ENCODE peak calls at places on chromosome 21, in four cellular contexts. X is ovary, N is stomach, P is heart right ventricle. E is an unnamed sample.

GRCh38 chr21:40616377-40616704 is 230.6 kb downstream of the DSCAM start:
- DNase-seq in N (no peak), X (no peak), P (no peak), E (no peak)

GRCh38 chr21:30146558-30147282 is 19.9 kb downstream of the CLDN17 start:
- DNase-seq in N (no peak), P (no peak), X (no peak), E (no peak)

GRCh38 chr21:37461494-37461893 is 94.9 kb downstream of the DYRK1A start:
- DNase-seq in X (no peak), P (no peak), N (no peak), E (no peak)

GRCh38 chr21:46114963-46115362 is 17.1 kb downstream of the COL6A2 start:
- DNase-seq in P (peak), X (peak), N (no peak), E (peak)

GRCh38 chr21:28731700-28732321 is 260.9 kb downstream of the LTN1 start:
- DNase-seq in X (no peak), N (no peak), P (no peak), E (no peak)

GRCh38 chr21:41360072-41360821 is 1.6 kb upstream of the MX2 start:
- DNase-seq in P (no peak), N (peak), X (no peak), E (peak)

GRCh38 chr21:39097335-39097861 is 85.9 kb downstream of the PSMG1 start:
- DNase-seq in P (peak), N (no peak), X (no peak), E (peak)

GRCh38 chr21:37231247-37231645 is 35.9 kb downstream of the VPS26C start:
- DNase-seq in X (no peak), P (no peak), N (no peak), E (no peak)

GRCh38 chr21:44874497-44875331 is 1.2 kb upstream of the PTTG1IP start:
- DNase-seq in N (peak), X (peak), P (peak), E (peak)

GRCh38 chr21:45638707-45639106 is 4.8 kb upstream of the PCBP3 start:
- DNase-seq in P (no peak), N (no peak), X (no peak), E (no peak)

GRCh38 chr21:45011911-45012660 is 62.3 kb upstream of the ADARB1 start:
- DNase-seq in X (peak), P (no peak), N (no peak), E (peak)

DNA sequence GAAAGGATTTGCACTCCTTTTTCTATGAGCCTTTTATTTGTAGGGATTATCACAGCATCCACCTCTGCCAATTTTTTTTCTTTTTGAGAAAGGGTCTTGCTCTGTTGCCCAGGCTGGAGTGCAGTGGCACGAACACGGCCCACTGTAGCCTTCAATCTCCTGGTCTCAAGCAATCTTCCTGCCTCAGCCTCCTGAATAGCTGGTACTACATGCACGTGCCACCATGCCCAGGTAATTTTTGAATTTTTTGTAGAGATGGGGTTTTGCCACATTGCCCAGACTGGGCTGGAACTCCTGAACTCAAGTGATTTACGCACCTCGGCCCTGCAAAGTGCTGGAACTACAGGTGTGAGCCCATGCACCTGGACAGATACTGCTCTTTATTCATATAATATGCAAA is 2.1 kb downstream of the SAMSN1 start:
- DNase-seq in X (no peak), P (no peak), N (no peak), E (no peak)
- H3K4me3 ChIP-seq in X (no peak), P (no peak), N (no peak), E (no peak)

DNA sequence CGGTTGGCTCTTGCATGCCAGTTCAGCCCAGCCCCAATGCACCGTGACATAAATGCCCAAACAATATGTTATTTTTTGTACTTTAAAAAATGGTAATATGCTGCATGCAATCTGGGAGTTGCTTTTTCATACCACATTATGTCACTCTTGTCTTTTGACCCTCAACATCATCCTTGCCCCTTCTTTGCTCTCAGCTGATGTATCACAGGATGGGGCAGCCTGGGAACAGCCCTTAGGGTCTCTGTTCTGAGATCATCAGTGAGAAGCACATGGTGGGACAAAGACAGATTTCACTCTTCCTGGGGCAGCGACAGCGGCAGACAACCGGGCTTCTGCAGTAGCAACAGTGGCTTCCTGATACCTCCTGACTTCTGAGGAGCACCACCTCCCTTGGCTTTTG is 79.5 kb downstream of the SETD4 start:
- DNase-seq in X (no peak), N (no peak), P (no peak), E (no peak)
- H3K4me3 ChIP-seq in X (no peak), N (no peak), P (no peak), E (no peak)

GRCh38 chr21:21688877-21689276 is 690.7 kb downstream of the NCAM2 start:
- DNase-seq in N (no peak), X (no peak), P (peak), E (no peak)
- H3K4me3 ChIP-seq in N (no peak), X (no peak), P (no peak), E (no peak)

GRCh38 chr21:21196848-21197247 is 198.6 kb downstream of the NCAM2 start:
- DNase-seq in X (no peak), P (no peak), N (no peak), E (no peak)

GRCh38 chr21:21200103-21200938 is 202.1 kb downstream of the NCAM2 start:
- DNase-seq in X (no peak), N (no peak), P (peak), E (peak)

GRCh38 chr21:21199342-21200102 is 201.3 kb downstream of the NCAM2 start:
- DNase-seq in X (no peak), N (no peak), P (no peak), E (no peak)

GRCh38 chr21:21203822-21204339 is 205.7 kb downstream of the NCAM2 start:
- DNase-seq in X (no peak), P (no peak), N (no peak), E (no peak)

GRCh38 chr21:21200939-21201610 is 202.9 kb downstream of the NCAM2 start:
- DNase-seq in P (no peak), N (no peak), X (no peak), E (no peak)
- H3K4me3 ChIP-seq in P (peak), N (peak), X (no peak), E (no peak)

GRCh38 chr21:42819861-42820512 is 59.4 kb downstream of the WDR4 start:
- DNase-seq in X (no peak), N (no peak), P (no peak), E (no peak)
- H3K4me3 ChIP-seq in X (no peak), N (no peak), P (no peak), E (no peak)

GRCh38 chr21:33198346-33199135 is 31.2 kb upstream of the IFNAR2 start:
- DNase-seq in N (no peak), X (no peak), P (peak), E (peak)

GRCh38 chr21:33201945-33202344 is 27.8 kb upstream of the IFNAR2 start:
- DNase-seq in X (no peak), N (no peak), P (no peak), E (no peak)

GRCh38 chr21:33199516-33200217 is 30.1 kb upstream of the IFNAR2 start:
- DNase-seq in N (peak), P (peak), X (peak), E (peak)

GRCh38 chr21:33196956-33197374 is 32.8 kb upstream of the IFNAR2 start:
- DNase-seq in P (peak), X (peak), N (peak), E (peak)

DNA sequence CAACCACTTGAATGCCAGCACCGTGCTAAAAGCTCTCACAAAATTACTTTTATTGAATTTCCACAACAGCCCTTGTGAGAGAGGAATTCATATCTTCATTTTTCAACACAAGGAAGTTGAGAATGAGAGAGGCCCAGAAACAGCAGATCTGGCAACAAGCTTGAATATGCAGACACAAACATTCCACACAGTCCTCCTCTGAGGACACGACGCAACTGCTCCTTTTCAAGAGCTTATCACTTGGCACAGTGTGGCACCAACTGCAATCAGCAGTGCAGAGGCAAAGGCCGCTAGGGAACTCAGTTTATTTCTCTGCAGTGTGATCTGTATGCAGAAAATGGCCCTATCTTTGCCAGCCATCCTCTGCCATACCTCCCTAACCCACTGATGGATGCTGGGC is 32.2 kb upstream of the IFNAR2 start:
- DNase-seq in X (no peak), P (peak), N (peak), E (no peak)
- H3K4me3 ChIP-seq in X (no peak), P (no peak), N (no peak), E (no peak)